ENCODE peak calls at places on chromosomes 16 and 17, in five cellular contexts. One of them, this sample, is unnamed.

GRCh38 chr16:89949121-89949742 is 677 bp downstream of the DEF8 start:
- DNase-seq in kidney: no peak
- DNase-seq in lower lobe of right lung: no peak
- DNase-seq in esophagus squamous epithelium: no peak
- DNase-seq in ascending aorta: no peak
- DNase-seq in this sample: no peak

GRCh38 chr16:12675852-12676251 is 127.8 kb downstream of the CPPED1 start:
- DNase-seq in kidney: no peak
- DNase-seq in lower lobe of right lung: no peak
- DNase-seq in esophagus squamous epithelium: no peak
- DNase-seq in ascending aorta: no peak
- DNase-seq in this sample: no peak

GRCh38 chr17:17770371-17771059 is 66.3 kb downstream of the SREBF1 start:
- DNase-seq in kidney: peak
- DNase-seq in lower lobe of right lung: no peak
- DNase-seq in esophagus squamous epithelium: no peak
- DNase-seq in ascending aorta: no peak
- DNase-seq in this sample: no peak

GRCh38 chr16:85774136-85774535 is 23.2 kb upstream of the C16orf74 start:
- DNase-seq in kidney: no peak
- DNase-seq in lower lobe of right lung: no peak
- DNase-seq in esophagus squamous epithelium: no peak
- DNase-seq in ascending aorta: no peak
- DNase-seq in this sample: no peak

GRCh38 chr17:60392845-60393702 is 1.1 kb upstream of the USP32 start:
- DNase-seq in kidney: peak
- DNase-seq in lower lobe of right lung: peak
- DNase-seq in esophagus squamous epithelium: no peak
- DNase-seq in ascending aorta: peak
- DNase-seq in this sample: peak

GRCh38 chr16:31436221-31437045 is 6.2 kb downstream of the ZNF843 start:
- DNase-seq in kidney: peak
- DNase-seq in lower lobe of right lung: no peak
- DNase-seq in esophagus squamous epithelium: no peak
- DNase-seq in ascending aorta: no peak
- DNase-seq in this sample: no peak

GRCh38 chr17:46818319-46818928 is at the start of gene WNT3:
- DNase-seq in kidney: no peak
- DNase-seq in lower lobe of right lung: peak
- DNase-seq in esophagus squamous epithelium: no peak
- DNase-seq in ascending aorta: no peak
- DNase-seq in this sample: no peak

GRCh38 chr16:9260665-9261064 is 169.2 kb downstream of the HAPSTR1 start:
- DNase-seq in kidney: no peak
- DNase-seq in lower lobe of right lung: no peak
- DNase-seq in esophagus squamous epithelium: no peak
- DNase-seq in ascending aorta: no peak
- DNase-seq in this sample: no peak

GRCh38 chr17:48110722-48111121 is 3.2 kb downstream of the SNX11 start:
- DNase-seq in kidney: no peak
- DNase-seq in lower lobe of right lung: no peak
- DNase-seq in esophagus squamous epithelium: no peak
- DNase-seq in ascending aorta: no peak
- DNase-seq in this sample: no peak

GRCh38 chr16:73369841-73370240 is 321.9 kb upstream of the ZFHX3 start:
- DNase-seq in kidney: no peak
- DNase-seq in lower lobe of right lung: no peak
- DNase-seq in esophagus squamous epithelium: no peak
- DNase-seq in ascending aorta: no peak
- DNase-seq in this sample: no peak

GRCh38 chr17:79109584-79109983 is 35.0 kb downstream of the ENGASE start:
- DNase-seq in kidney: no peak
- DNase-seq in lower lobe of right lung: no peak
- DNase-seq in esophagus squamous epithelium: no peak
- DNase-seq in ascending aorta: no peak
- DNase-seq in this sample: no peak

GRCh38 chr17:81333626-81334368 is 38.7 kb upstream of the SLC38A10 start:
- DNase-seq in kidney: peak
- DNase-seq in lower lobe of right lung: no peak
- DNase-seq in esophagus squamous epithelium: no peak
- DNase-seq in ascending aorta: no peak
- DNase-seq in this sample: no peak

GRCh38 chr16:78183886-78184553 is 84.6 kb downstream of the WWOX start:
- DNase-seq in kidney: no peak
- DNase-seq in lower lobe of right lung: no peak
- DNase-seq in esophagus squamous epithelium: no peak
- DNase-seq in ascending aorta: no peak
- DNase-seq in this sample: no peak

GRCh38 chr17:68634345-68634876 is 33.2 kb upstream of the FAM20A start:
- DNase-seq in kidney: no peak
- DNase-seq in lower lobe of right lung: no peak
- DNase-seq in esophagus squamous epithelium: no peak
- DNase-seq in ascending aorta: no peak
- DNase-seq in this sample: no peak

GRCh38 chr17:59786536-59787319 is 79.3 kb downstream of the VMP1 start:
- DNase-seq in kidney: no peak
- DNase-seq in lower lobe of right lung: no peak
- DNase-seq in esophagus squamous epithelium: peak
- DNase-seq in ascending aorta: peak
- DNase-seq in this sample: peak

GRCh38 chr17:41627316-41628072 is 3.1 kb upstream of the KRT17 start:
- DNase-seq in kidney: peak
- DNase-seq in lower lobe of right lung: peak
- DNase-seq in esophagus squamous epithelium: no peak
- DNase-seq in ascending aorta: no peak
- DNase-seq in this sample: no peak
- TF ChIP-seq CTCF in kidney: no peak
- TF ChIP-seq CTCF in lower lobe of right lung: no peak
- TF ChIP-seq CTCF in esophagus squamous epithelium: no peak
- TF ChIP-seq CTCF in ascending aorta: no peak
- TF ChIP-seq CTCF in this sample: no peak

GRCh38 chr16:424623-425081 is 797 bp upstream of the RAB11FIP3 start:
- DNase-seq in kidney: peak
- DNase-seq in lower lobe of right lung: peak
- DNase-seq in esophagus squamous epithelium: no peak
- DNase-seq in ascending aorta: no peak
- DNase-seq in this sample: no peak

GRCh38 chr16:426115-426905 is 861 bp downstream of the RAB11FIP3 start:
- DNase-seq in kidney: no peak
- DNase-seq in lower lobe of right lung: no peak
- DNase-seq in esophagus squamous epithelium: no peak
- DNase-seq in ascending aorta: no peak
- DNase-seq in this sample: peak

GRCh38 chr16:424033-424622 is 1.3 kb upstream of the RAB11FIP3 start:
- DNase-seq in kidney: no peak
- DNase-seq in lower lobe of right lung: no peak
- DNase-seq in esophagus squamous epithelium: no peak
- DNase-seq in ascending aorta: peak
- DNase-seq in this sample: peak

GRCh38 chr16:425740-426114 is 278 bp downstream of the RAB11FIP3 start:
- DNase-seq in kidney: no peak
- DNase-seq in lower lobe of right lung: no peak
- DNase-seq in esophagus squamous epithelium: no peak
- DNase-seq in ascending aorta: peak
- DNase-seq in this sample: no peak

GRCh38 chr16:425082-425718 is at the start of gene RAB11FIP3:
- DNase-seq in kidney: peak
- DNase-seq in lower lobe of right lung: peak
- DNase-seq in esophagus squamous epithelium: no peak
- DNase-seq in ascending aorta: peak
- DNase-seq in this sample: peak
- TF ChIP-seq CTCF in kidney: no peak
- TF ChIP-seq CTCF in lower lobe of right lung: peak
- TF ChIP-seq CTCF in esophagus squamous epithelium: no peak
- TF ChIP-seq CTCF in ascending aorta: peak
- TF ChIP-seq CTCF in this sample: no peak

GRCh38 chr16:74936902-74937560 is 47.9 kb downstream of the WDR59 start:
- DNase-seq in kidney: no peak
- DNase-seq in lower lobe of right lung: no peak
- DNase-seq in esophagus squamous epithelium: no peak
- DNase-seq in ascending aorta: no peak
- DNase-seq in this sample: peak
- TF ChIP-seq CTCF in kidney: no peak
- TF ChIP-seq CTCF in lower lobe of right lung: no peak
- TF ChIP-seq CTCF in esophagus squamous epithelium: no peak
- TF ChIP-seq CTCF in ascending aorta: no peak
- TF ChIP-seq CTCF in this sample: no peak

GRCh38 chr16:88610080-88610479 is 28.3 kb upstream of the IL17C start:
- DNase-seq in kidney: no peak
- DNase-seq in lower lobe of right lung: no peak
- DNase-seq in esophagus squamous epithelium: no peak
- DNase-seq in ascending aorta: no peak
- DNase-seq in this sample: no peak
- TF ChIP-seq CTCF in kidney: no peak
- TF ChIP-seq CTCF in lower lobe of right lung: no peak
- TF ChIP-seq CTCF in esophagus squamous epithelium: no peak
- TF ChIP-seq CTCF in ascending aorta: no peak
- TF ChIP-seq CTCF in this sample: peak

GRCh38 chr17:66750756-66751543 is 84.0 kb upstream of the CACNG5 start:
- DNase-seq in kidney: no peak
- DNase-seq in lower lobe of right lung: no peak
- DNase-seq in esophagus squamous epithelium: no peak
- DNase-seq in ascending aorta: no peak
- DNase-seq in this sample: no peak

GRCh38 chr17:66746736-66747135 is 88.2 kb upstream of the CACNG5 start:
- DNase-seq in kidney: no peak
- DNase-seq in lower lobe of right lung: no peak
- DNase-seq in esophagus squamous epithelium: no peak
- DNase-seq in ascending aorta: no peak
- DNase-seq in this sample: no peak

GRCh38 chr17:66749217-66749832 is 85.6 kb upstream of the CACNG5 start:
- DNase-seq in kidney: no peak
- DNase-seq in lower lobe of right lung: no peak
- DNase-seq in esophagus squamous epithelium: no peak
- DNase-seq in ascending aorta: no peak
- DNase-seq in this sample: no peak

GRCh38 chr17:66748578-66748977 is 86.3 kb upstream of the CACNG5 start:
- DNase-seq in kidney: no peak
- DNase-seq in lower lobe of right lung: no peak
- DNase-seq in esophagus squamous epithelium: no peak
- DNase-seq in ascending aorta: no peak
- DNase-seq in this sample: no peak

GRCh38 chr17:66747561-66748275 is 87.2 kb upstream of the CACNG5 start:
- DNase-seq in kidney: no peak
- DNase-seq in lower lobe of right lung: no peak
- DNase-seq in esophagus squamous epithelium: no peak
- DNase-seq in ascending aorta: no peak
- DNase-seq in this sample: peak
- TF ChIP-seq CTCF in kidney: no peak
- TF ChIP-seq CTCF in lower lobe of right lung: no peak
- TF ChIP-seq CTCF in esophagus squamous epithelium: no peak
- TF ChIP-seq CTCF in ascending aorta: no peak
- TF ChIP-seq CTCF in this sample: no peak

GRCh38 chr16:67177743-67178699 is 5.7 kb downstream of the MATCAP1 start:
- DNase-seq in kidney: peak
- DNase-seq in lower lobe of right lung: peak
- DNase-seq in esophagus squamous epithelium: no peak
- DNase-seq in ascending aorta: no peak
- DNase-seq in this sample: peak
- TF ChIP-seq CTCF in kidney: peak
- TF ChIP-seq CTCF in lower lobe of right lung: peak
- TF ChIP-seq CTCF in esophagus squamous epithelium: peak
- TF ChIP-seq CTCF in ascending aorta: no peak
- TF ChIP-seq CTCF in this sample: no peak

GRCh38 chr17:43399839-43400328 is 1.1 kb downstream of the ARL4D start:
- DNase-seq in kidney: peak
- DNase-seq in lower lobe of right lung: no peak
- DNase-seq in esophagus squamous epithelium: no peak
- DNase-seq in ascending aorta: peak
- DNase-seq in this sample: peak
- TF ChIP-seq CTCF in kidney: no peak
- TF ChIP-seq CTCF in lower lobe of right lung: no peak
- TF ChIP-seq CTCF in esophagus squamous epithelium: no peak
- TF ChIP-seq CTCF in ascending aorta: no peak
- TF ChIP-seq CTCF in this sample: no peak

GRCh38 chr17:78019976-78020716 is 61.6 kb downstream of the TNRC6C start:
- DNase-seq in kidney: no peak
- DNase-seq in lower lobe of right lung: no peak
- DNase-seq in esophagus squamous epithelium: no peak
- DNase-seq in ascending aorta: no peak
- DNase-seq in this sample: no peak

GRCh38 chr17:78020717-78021108 is 62.2 kb downstream of the TNRC6C start:
- DNase-seq in kidney: no peak
- DNase-seq in lower lobe of right lung: no peak
- DNase-seq in esophagus squamous epithelium: no peak
- DNase-seq in ascending aorta: no peak
- DNase-seq in this sample: no peak

GRCh38 chr17:78016852-78017251 is 58.3 kb downstream of the TNRC6C start:
- DNase-seq in kidney: no peak
- DNase-seq in lower lobe of right lung: no peak
- DNase-seq in esophagus squamous epithelium: no peak
- DNase-seq in ascending aorta: no peak
- DNase-seq in this sample: no peak

GRCh38 chr17:78022425-78022824 is 63.9 kb downstream of the TNRC6C start:
- DNase-seq in kidney: no peak
- DNase-seq in lower lobe of right lung: no peak
- DNase-seq in esophagus squamous epithelium: no peak
- DNase-seq in ascending aorta: no peak
- DNase-seq in this sample: no peak

GRCh38 chr17:78019367-78019975 is 61.0 kb downstream of the TNRC6C start:
- DNase-seq in kidney: no peak
- DNase-seq in lower lobe of right lung: no peak
- DNase-seq in esophagus squamous epithelium: no peak
- DNase-seq in ascending aorta: no peak
- DNase-seq in this sample: peak
- TF ChIP-seq CTCF in kidney: peak
- TF ChIP-seq CTCF in lower lobe of right lung: peak
- TF ChIP-seq CTCF in esophagus squamous epithelium: peak
- TF ChIP-seq CTCF in ascending aorta: peak
- TF ChIP-seq CTCF in this sample: peak

GRCh38 chr17:54172096-54172495 is 349.4 kb downstream of the KIF2B start:
- DNase-seq in kidney: no peak
- DNase-seq in lower lobe of right lung: no peak
- DNase-seq in esophagus squamous epithelium: no peak
- DNase-seq in ascending aorta: no peak
- DNase-seq in this sample: no peak

GRCh38 chr17:54177606-54178308 is 355.0 kb downstream of the KIF2B start:
- DNase-seq in kidney: no peak
- DNase-seq in lower lobe of right lung: no peak
- DNase-seq in esophagus squamous epithelium: no peak
- DNase-seq in ascending aorta: no peak
- DNase-seq in this sample: no peak

DNA sequence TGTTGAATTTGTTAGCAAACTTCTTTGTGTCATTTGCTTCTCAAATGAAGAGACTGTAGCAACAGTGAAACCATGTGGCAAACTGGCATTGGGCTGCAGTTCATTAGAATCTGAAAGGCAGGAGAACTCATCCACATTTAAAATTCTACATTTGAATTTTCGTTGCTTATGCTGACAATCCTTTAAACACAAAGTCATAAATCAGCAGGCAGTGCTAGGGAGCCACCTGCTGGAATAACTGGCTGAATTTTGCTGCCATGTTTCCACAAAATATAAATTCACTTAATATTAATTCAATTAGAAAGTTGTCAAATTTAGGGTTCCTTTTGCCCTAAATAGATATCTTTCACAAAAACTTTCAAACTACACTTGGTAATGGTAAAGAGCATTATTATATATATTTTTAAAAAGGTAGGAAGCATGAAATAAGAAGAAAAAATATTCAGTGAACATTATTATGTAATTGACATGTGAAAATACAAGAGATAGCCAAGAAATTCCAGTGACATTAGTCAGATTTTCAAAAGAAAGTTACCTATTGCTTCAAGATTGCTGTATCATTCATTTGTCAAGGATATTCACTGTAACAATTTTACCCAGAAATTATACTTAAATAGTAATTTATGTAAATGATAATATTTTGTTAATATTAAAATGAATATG is 350.1 kb downstream of the KIF2B start:
- DNase-seq in kidney: no peak
- DNase-seq in lower lobe of right lung: no peak
- DNase-seq in esophagus squamous epithelium: no peak
- DNase-seq in ascending aorta: no peak
- DNase-seq in this sample: peak
- TF ChIP-seq CTCF in kidney: peak
- TF ChIP-seq CTCF in lower lobe of right lung: peak
- TF ChIP-seq CTCF in esophagus squamous epithelium: peak
- TF ChIP-seq CTCF in ascending aorta: no peak
- TF ChIP-seq CTCF in this sample: peak

This sample was measured in MCF 10A.